ENCODE peak calls at places on chromosomes 1 and 21, in nine cellular contexts. V is IMR-90, G is transverse colon, U is stomach, W is uterus, O is upper lobe of left lung, Y is body of pancreas, R is heart left ventricle, P is tibial nerve. Z is an unnamed sample.

GRCh38 chr1:26019641-26020315 is 1.8 kb upstream of the EXTL1 start:
- DNase-seq in P (no peak), G (no peak), R (no peak), U (no peak), Y (no peak), V (peak; percentile 56), O (no peak), W (no peak), Z (no peak)

GRCh38 chr21:18522181-18522771 is 118.7 kb upstream of the TMPRSS15 start:
- DNase-seq in O (no peak), G (no peak), W (no peak), P (no peak), R (no peak), V (no peak), Y (no peak), U (no peak), Z (no peak)

GRCh38 chr1:94036721-94037120 is 84.2 kb downstream of the ABCA4 start:
- DNase-seq in R (no peak), P (no peak), V (peak; percentile 91), O (no peak), U (no peak), G (no peak), Y (no peak), W (no peak), Z (no peak)

GRCh38 chr1:40848530-40849189 is 13.5 kb downstream of the CITED4 start:
- DNase-seq in V (peak; percentile 68), Y (peak; percentile 83), R (peak; percentile 52), O (no peak), G (peak; percentile 74), U (peak; percentile 81), P (peak; percentile 24), W (peak; percentile 60), Z (no peak)

GRCh38 chr1:35559317-35559944 is 1.8 kb downstream of the NCDN start:
- DNase-seq in O (no peak), Y (no peak), W (no peak), G (no peak), P (no peak), U (no peak), R (no peak), V (no peak), Z (no peak)

GRCh38 chr1:203512830-203513578 is 19.1 kb downstream of the OPTC start:
- DNase-seq in G (peak; percentile 40), R (no peak), U (peak; percentile 44), V (peak; percentile 97), P (no peak), Y (no peak), O (no peak), W (peak; percentile 86), Z (peak; percentile 85)

GRCh38 chr1:214280386-214281029 is 451 bp upstream of the SMYD2 start:
- DNase-seq in P (no peak), Y (peak; percentile 47), G (peak; percentile 62), U (peak; percentile 56), W (peak; percentile 21), R (peak; percentile 45), O (no peak), V (peak; percentile 37), Z (no peak)

GRCh38 chr21:46572850-46573249 is 32.0 kb downstream of the S100B start:
- DNase-seq in R (no peak), P (no peak), U (no peak), V (no peak), O (no peak), Y (no peak), G (no peak), W (no peak), Z (no peak)

GRCh38 chr1:232589809-232590741 is 39.9 kb downstream of the SIPA1L2 start:
- DNase-seq in O (no peak), V (no peak), P (no peak), G (no peak), U (no peak), W (no peak), R (no peak), Y (no peak), Z (no peak)

GRCh38 chr1:56448937-56449336 is 130.4 kb downstream of the PLPP3 start:
- DNase-seq in W (peak; percentile 50), R (peak; percentile 22), U (no peak), Y (no peak), G (no peak), V (peak; percentile 52), O (no peak), P (no peak), Z (no peak)

DNA sequence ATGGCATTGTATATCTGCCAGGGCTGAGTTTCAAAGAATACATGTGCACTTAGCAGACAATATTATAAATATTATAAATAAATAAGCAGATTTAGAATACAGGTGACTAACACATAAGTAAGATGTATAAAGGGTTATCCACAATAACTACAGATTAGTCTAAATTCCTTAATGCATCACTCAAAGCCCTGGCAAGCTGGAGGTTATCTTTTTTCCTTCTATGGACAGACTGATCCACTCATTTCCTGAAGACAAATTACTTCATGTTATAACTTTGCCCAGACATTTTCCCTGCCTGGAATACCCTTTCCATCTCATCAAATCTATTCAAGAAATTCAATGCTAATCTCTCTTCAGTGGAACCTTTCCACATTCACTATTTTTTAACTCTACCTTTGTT is 38.8 kb downstream of the LUZP1 start:
- DNase-seq in U (no peak), V (no peak), Y (no peak), W (no peak), O (no peak), R (no peak), P (no peak), G (no peak), Z (no peak)
- TF ChIP-seq POLR2A in U (no peak), V (no peak), Y (no peak), W (no peak), O (no peak), R (no peak), P (no peak), G (no peak), Z (no peak)

DNA sequence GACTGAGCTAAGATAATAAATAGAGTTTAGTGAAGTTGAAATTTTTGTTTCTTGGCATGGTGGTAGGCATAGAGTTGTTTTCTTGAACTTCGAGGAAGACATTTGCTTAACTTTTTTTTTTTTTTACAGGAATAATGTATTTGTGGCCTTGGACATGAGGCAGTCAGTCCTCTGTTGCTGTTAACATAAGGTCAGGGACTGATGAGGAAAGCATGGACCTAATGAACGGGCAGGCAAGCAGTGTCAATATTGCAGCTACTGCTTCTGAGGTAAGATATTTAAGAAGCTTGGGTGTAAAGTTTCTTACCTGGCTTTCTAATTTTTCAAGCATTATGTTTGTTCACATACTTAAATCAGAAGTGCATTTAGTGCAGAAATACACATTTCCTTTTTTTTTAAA is 51.5 kb downstream of the RALGPS2 start:
- DNase-seq in U (no peak), P (no peak), R (no peak), W (no peak), V (no peak), Y (no peak), G (no peak), O (no peak), Z (no peak)
- H3K9me3 ChIP-seq in U (no peaks in the 10 kb centered on the region), P (no peaks in the 10 kb centered on the region), R (no peaks in the 10 kb centered on the region), W (no peaks in the 10 kb centered on the region), V (no peaks in the 10 kb centered on the region), Y (peaks cover 3% of the 10 kb centered on the region), G (no peaks in the 10 kb centered on the region), O (no peaks in the 10 kb centered on the region), Z (no peaks in the 10 kb centered on the region)

GRCh38 chr1:178048426-178048825 is 45.5 kb upstream of the RASAL2 start:
- DNase-seq in R (no peak), G (no peak), Y (no peak), W (no peak), U (no peak), O (no peak), P (no peak), V (peak; percentile 16), Z (no peak)
- TF ChIP-seq POLR2A in R (no peak), G (no peak), Y (no peak), W (no peak), U (no peak), O (no peak), P (no peak), V (no peak), Z (no peak)

GRCh38 chr1:227632325-227632724 is 69.0 kb downstream of the ZNF678 start:
- DNase-seq in R (no peak), P (no peak), U (no peak), V (no peak), G (no peak), W (no peak), O (no peak), Y (no peak), Z (no peak)

GRCh38 chr1:227635596-227635995 is 72.2 kb downstream of the ZNF678 start:
- DNase-seq in W (no peak), P (no peak), U (no peak), Y (no peak), V (no peak), G (no peak), O (no peak), R (no peak), Z (no peak)
- H3K9me3 ChIP-seq in W (no peaks in the 10 kb centered on the region), P (no peaks in the 10 kb centered on the region), U (peaks cover 51% of the 10 kb centered on the region), Y (no peaks in the 10 kb centered on the region), V (peaks cover 75% of the 10 kb centered on the region), G (peaks cover 58% of the 10 kb centered on the region), O (peaks cover 95% of the 10 kb centered on the region), R (peaks cover 3% of the 10 kb centered on the region), Z (peaks cover 53% of the 10 kb centered on the region)

GRCh38 chr1:145957443-145958319 is at the start of gene LIX1L:
- DNase-seq in G (peak; percentile 96), Y (peak; percentile 97), W (peak; percentile 97), V (peak; percentile 96), P (peak; percentile 94), U (peak; percentile 96), O (peak; percentile 93), R (peak; percentile 97), Z (peak; percentile 97)
- TF ChIP-seq POLR2A in G (peak; percentile 73), Y (peak; percentile 36), W (peak; percentile 98), V (peak; percentile 86), P (peak; percentile 93), U (no peak), O (peak; percentile 85), R (peak; percentile 27), Z (no peak)

GRCh38 chr21:10640446-10640845 is 119.1 kb downstream of the TPTE start:
- DNase-seq in P (no peak), V (no peak), W (no peak), G (no peak), U (no peak), O (no peak), Y (no peak), R (no peak), Z (no peak)
- H3K9me3 ChIP-seq in P (no peaks in the 10 kb centered on the region), V (peaks cover 33% of the 10 kb centered on the region), W (no peaks in the 10 kb centered on the region), G (peaks cover 49% of the 10 kb centered on the region), U (peaks cover 11% of the 10 kb centered on the region), O (peaks cover 57% of the 10 kb centered on the region), Y (no peaks in the 10 kb centered on the region), R (peaks cover 5% of the 10 kb centered on the region), Z (peaks cover 25% of the 10 kb centered on the region)

GRCh38 chr1:155167166-155168104 is 5.7 kb downstream of the KRTCAP2 start:
- DNase-seq in P (peak; percentile 78), G (peak; percentile 94), W (peak; percentile 87), U (peak; percentile 92), V (peak; percentile 72), O (peak; percentile 50), Y (peak; percentile 91), R (peak; percentile 92), Z (peak; percentile 93)
- TF ChIP-seq POLR2A in P (no peak), G (no peak), W (no peak), U (no peak), V (peak; percentile 39), O (no peak), Y (no peak), R (no peak), Z (no peak)